ENCODE peak calls at places on chromosomes 12 and 14, in ten cellular contexts. E is H9, S is neural crest cell, U is foreskin fibroblast, J is kidney, B is omental fat pad, X is lower leg skin, M is GM12865, R is fibroblast of pulmonary artery, V is bronchial epithelial cell. D is an unnamed sample.

GRCh38 chr14:64580451-64580850 is 30.7 kb downstream of the PPP1R36 start:
- DNase-seq in E (no peak), S (no peak), U (peak), J (no peak), B (no peak), X (no peak), M (no peak), R (no peak), V (no peak), D (no peak)

GRCh38 chr12:29168000-29168399 is 18.9 kb downstream of the FAR2 start:
- DNase-seq in E (no peak), S (no peak), U (no peak), J (no peak), B (no peak), X (no peak), M (no peak), R (no peak), V (no peak), D (no peak)

GRCh38 chr14:77000340-77001235 is 27.9 kb downstream of the IRF2BPL start:
- DNase-seq in E (no peak), S (no peak), U (peak), J (no peak), B (no peak), X (no peak), M (peak), R (peak), V (no peak), D (no peak)

GRCh38 chr12:124904306-124905098 is 9.9 kb downstream of the UBC start:
- DNase-seq in E (peak), S (peak), U (peak), J (peak), B (peak), X (peak), M (peak), R (peak), V (peak), D (no peak)

GRCh38 chr12:107404981-107405380 is 280.6 kb upstream of the PWP1 start:
- DNase-seq in E (peak), S (no peak), U (no peak), J (no peak), B (no peak), X (no peak), M (peak), R (peak), V (peak), D (peak)

GRCh38 chr14:74792249-74793039 is 29.3 kb downstream of the YLPM1 start:
- DNase-seq in E (no peak), S (no peak), U (no peak), J (no peak), B (no peak), X (no peak), M (peak), R (peak), V (no peak), D (no peak)

GRCh38 chr12:6764011-6764828 is 1.9 kb upstream of the PTMS start:
- DNase-seq in E (peak), S (peak), U (peak), J (peak), B (peak), X (peak), M (peak), R (peak), V (peak), D (peak)

GRCh38 chr12:5796171-5797091 is 148.6 kb downstream of the ANO2 start:
- DNase-seq in E (peak), S (peak), U (no peak), J (no peak), B (no peak), X (no peak), M (peak), R (peak), V (no peak), D (peak)

GRCh38 chr14:101019974-101020710 is 116.6 kb upstream of the RTL1 start:
- DNase-seq in E (peak), S (no peak), U (no peak), J (peak), B (peak), X (peak), M (no peak), R (no peak), V (no peak), D (no peak)

GRCh38 chr14:49550284-49551184 is 35.6 kb downstream of the RPS29 start:
- DNase-seq in E (no peak), S (no peak), U (no peak), J (no peak), B (no peak), X (no peak), M (no peak), R (peak), V (peak), D (no peak)

GRCh38 chr12:95997911-95998510 is 1.9 kb upstream of the HAL start:
- DNase-seq in E (no peak), S (no peak), U (no peak), J (no peak), B (no peak), X (no peak), M (no peak), R (no peak), V (peak), D (no peak)

GRCh38 chr14:63492391-63492790 is 50.8 kb downstream of the PPP2R5E start:
- DNase-seq in E (no peak), S (no peak), U (peak), J (no peak), B (no peak), X (no peak), M (no peak), R (peak), V (peak), D (no peak)

GRCh38 chr12:132423251-132424117 is 66.5 kb upstream of the FBRSL1 start:
- DNase-seq in E (no peak), S (peak), U (no peak), J (no peak), B (no peak), X (no peak), M (no peak), R (no peak), V (no peak), D (no peak)

GRCh38 chr12:122368361-122369073 is 54.0 kb downstream of the CLIP1 start:
- DNase-seq in E (no peak), S (no peak), U (peak), J (no peak), B (no peak), X (peak), M (no peak), R (peak), V (peak), D (no peak)

GRCh38 chr14:99309220-99309766 is 37.3 kb upstream of the BCL11B start:
- DNase-seq in E (no peak), S (no peak), U (no peak), J (no peak), B (no peak), X (peak), M (no peak), R (no peak), V (no peak), D (no peak)

GRCh38 chr12:116389990-116390655 is 112.6 kb upstream of the MED13L start:
- DNase-seq in E (no peak), S (no peak), U (peak), J (no peak), B (no peak), X (no peak), M (no peak), R (peak), V (peak), D (no peak)

GRCh38 chr12:11749943-11750690 is 100.6 kb downstream of the ETV6 start:
- DNase-seq in E (no peak), S (no peak), U (no peak), J (no peak), B (no peak), X (no peak), M (peak), R (no peak), V (no peak), D (peak)

GRCh38 chr12:131067993-131068942 is 114.6 kb downstream of the ADGRD1 start:
- DNase-seq in E (peak), S (no peak), U (no peak), J (peak), B (no peak), X (peak), M (no peak), R (no peak), V (no peak), D (no peak)

GRCh38 chr14:98958048-98959031 is 313.7 kb downstream of the BCL11B start:
- DNase-seq in E (peak), S (no peak), U (no peak), J (no peak), B (no peak), X (peak), M (no peak), R (no peak), V (no peak), D (no peak)

GRCh38 chr14:54722791-54723432 is 156.0 kb downstream of the SAMD4A start:
- DNase-seq in E (no peak), S (no peak), U (no peak), J (no peak), B (no peak), X (no peak), M (peak), R (peak), V (peak), D (peak)

GRCh38 chr14:50173891-50174290 is 57.5 kb downstream of the SOS2 start:
- DNase-seq in E (no peak), S (no peak), U (peak), J (no peak), B (no peak), X (no peak), M (no peak), R (no peak), V (peak), D (no peak)

GRCh38 chr12:77124767-77125166 is 59.4 kb upstream of the E2F7 start:
- DNase-seq in E (no peak), S (no peak), U (peak), J (no peak), B (no peak), X (no peak), M (peak), R (no peak), V (peak), D (no peak)

GRCh38 chr12:126083931-126084330 is 1018.7 kb downstream of the AACS start:
- DNase-seq in E (no peak), S (no peak), U (no peak), J (no peak), B (no peak), X (no peak), M (no peak), R (no peak), V (no peak), D (no peak)

GRCh38 chr14:37559386-37559785 is 35.7 kb downstream of the FOXA1 start:
- DNase-seq in E (no peak), S (no peak), U (no peak), J (no peak), B (no peak), X (no peak), M (no peak), R (peak), V (peak), D (no peak)

GRCh38 chr12:98416845-98417244 is 98.5 kb upstream of the TMPO start:
- DNase-seq in E (no peak), S (no peak), U (no peak), J (no peak), B (no peak), X (no peak), M (peak), R (peak), V (peak), D (no peak)

GRCh38 chr14:54503476-54503875 is 6.2 kb upstream of the CGRRF1 start:
- DNase-seq in E (no peak), S (no peak), U (peak), J (no peak), B (no peak), X (no peak), M (no peak), R (peak), V (peak), D (no peak)

GRCh38 chr12:3447318-3447717 is 43.7 kb upstream of the PRMT8 start:
- DNase-seq in E (no peak), S (no peak), U (no peak), J (no peak), B (no peak), X (no peak), M (no peak), R (no peak), V (no peak), D (no peak)

GRCh38 chr14:24058951-24059475 is 7.2 kb downstream of the CARMIL3 start:
- DNase-seq in E (peak), S (no peak), U (no peak), J (peak), B (no peak), X (no peak), M (no peak), R (no peak), V (no peak), D (no peak)

GRCh38 chr12:104138747-104139186 is 757 bp upstream of the NFYB start:
- DNase-seq in E (peak), S (no peak), U (no peak), J (no peak), B (no peak), X (peak), M (peak), R (no peak), V (no peak), D (no peak)

GRCh38 chr14:77459072-77459723 is 1.3 kb downstream of the AHSA1 start:
- DNase-seq in E (peak), S (peak), U (peak), J (no peak), B (peak), X (no peak), M (peak), R (peak), V (peak), D (peak)

GRCh38 chr14:22533739-22534359 is 55.2 kb downstream of the DAD1 start:
- DNase-seq in E (no peak), S (no peak), U (no peak), J (no peak), B (no peak), X (no peak), M (no peak), R (no peak), V (no peak), D (no peak)

GRCh38 chr12:39272934-39273770 is 169.8 kb downstream of the KIF21A start:
- DNase-seq in E (no peak), S (peak), U (peak), J (no peak), B (no peak), X (no peak), M (peak), R (peak), V (peak), D (no peak)

DNA sequence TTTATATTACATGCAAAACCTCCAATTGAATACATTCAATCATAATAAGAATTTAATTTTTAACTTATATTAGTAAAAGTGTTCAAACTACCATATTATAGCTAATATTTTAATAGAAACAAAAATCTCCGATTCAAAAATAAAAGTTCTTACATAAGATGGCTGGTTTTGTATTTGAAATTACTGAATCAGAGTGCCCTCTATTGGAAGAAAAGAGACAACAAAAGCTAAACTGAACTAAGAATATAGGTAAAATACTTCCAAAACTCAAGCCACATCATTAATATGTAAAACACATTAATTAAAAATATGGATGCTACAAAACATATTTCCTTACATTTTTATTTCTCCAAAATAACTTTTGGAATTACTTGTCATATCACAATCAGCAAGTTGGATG is 120.3 kb downstream of the GARIN6 start:
- DNase-seq in E (no peak), S (no peak), U (no peak), J (no peak), B (no peak), X (no peak), M (peak), R (peak), V (peak), D (peak)
- TF ChIP-seq CTCF in E (peak), S (peak), U (peak), J (peak), B (no peak), X (no peak), M (peak), R (peak), V (peak), D (peak)

GRCh38 chr12:109255377-109255776 is 53.7 kb downstream of the FOXN4 start:
- DNase-seq in E (no peak), S (no peak), U (peak), J (no peak), B (no peak), X (no peak), M (peak), R (peak), V (no peak), D (no peak)
- TF ChIP-seq CTCF in E (peak), S (peak), U (peak), J (no peak), B (no peak), X (no peak), M (no peak), R (peak), V (peak), D (no peak)

DNA sequence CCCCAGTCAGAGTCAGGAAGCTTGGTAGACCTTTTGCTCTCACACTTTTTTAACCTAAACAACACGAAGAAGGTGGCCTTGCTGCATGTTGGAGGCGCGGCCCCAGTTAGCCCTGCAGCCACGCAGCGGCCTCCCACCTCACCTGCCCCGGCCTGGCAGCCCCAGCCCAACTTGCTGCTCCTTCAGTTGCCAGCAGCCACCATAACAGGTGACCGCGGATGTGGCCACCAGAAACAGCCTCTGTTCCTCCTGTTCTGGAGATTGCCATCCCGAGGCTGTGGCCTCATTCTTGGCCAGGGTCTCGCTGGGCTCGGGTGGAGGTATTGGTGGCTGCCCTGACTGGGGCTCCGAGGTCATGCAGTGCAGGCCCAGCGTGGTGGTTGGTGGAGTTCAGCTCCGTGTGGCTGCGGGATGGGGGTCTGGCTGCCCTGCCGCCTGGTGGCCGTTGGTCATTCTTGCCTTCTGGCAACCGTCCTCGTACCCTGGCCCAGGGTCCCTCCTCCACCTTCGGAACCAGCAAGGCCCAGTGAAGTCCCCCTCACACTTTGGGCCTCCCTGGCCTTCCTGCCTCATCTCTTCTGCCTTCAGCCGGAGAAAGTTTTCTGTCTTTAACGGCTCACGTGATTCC is 20.7 kb upstream of the TEX22 start:
- DNase-seq in E (peak), S (no peak), U (no peak), J (no peak), B (no peak), X (no peak), M (no peak), R (no peak), V (no peak), D (no peak)
- TF ChIP-seq CTCF in E (peak), S (no peak), U (no peak), J (no peak), B (no peak), X (no peak), M (no peak), R (no peak), V (no peak), D (no peak)

GRCh38 chr12:13044002-13044858 is at the start of gene FAM234B:
- DNase-seq in E (peak), S (peak), U (peak), J (peak), B (peak), X (peak), M (peak), R (peak), V (peak), D (peak)
- TF ChIP-seq CTCF in E (peak), S (peak), U (no peak), J (no peak), B (no peak), X (no peak), M (no peak), R (no peak), V (peak), D (peak)

DNA sequence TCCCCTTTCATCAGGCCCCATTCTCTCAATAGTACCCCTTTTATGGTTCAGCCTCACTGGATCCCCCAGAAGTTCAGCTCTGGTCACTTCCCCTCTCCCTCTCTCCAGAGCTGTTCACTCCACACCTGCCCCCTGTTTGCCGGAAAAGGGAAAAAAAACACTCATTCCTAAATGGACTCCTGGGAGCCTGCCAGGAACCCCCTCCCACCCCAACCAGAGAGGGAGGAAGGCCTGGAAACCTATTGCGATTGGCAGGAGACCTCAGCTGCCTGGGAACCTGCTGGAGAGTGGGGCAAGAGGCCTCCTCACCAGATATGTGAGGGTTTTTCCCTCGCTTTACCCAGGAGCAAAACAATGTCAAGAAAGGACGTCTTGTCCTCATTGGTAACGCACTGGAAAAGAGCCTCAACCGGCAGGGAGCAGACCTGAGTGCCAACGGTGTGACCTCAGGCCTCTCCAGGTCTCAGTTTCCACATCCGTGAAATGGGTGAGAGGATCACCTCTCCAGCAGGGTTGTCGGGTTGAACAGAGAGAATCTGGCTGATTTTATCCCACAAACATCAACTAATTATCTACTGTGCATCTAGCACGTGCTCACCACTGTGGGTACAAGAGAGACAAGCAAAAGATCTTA is 4.6 kb downstream of the DTX1 start:
- DNase-seq in E (peak), S (no peak), U (no peak), J (no peak), B (no peak), X (no peak), M (no peak), R (no peak), V (no peak), D (no peak)
- TF ChIP-seq CTCF in E (no peak), S (no peak), U (no peak), J (no peak), B (no peak), X (no peak), M (no peak), R (no peak), V (no peak), D (no peak)

DNA sequence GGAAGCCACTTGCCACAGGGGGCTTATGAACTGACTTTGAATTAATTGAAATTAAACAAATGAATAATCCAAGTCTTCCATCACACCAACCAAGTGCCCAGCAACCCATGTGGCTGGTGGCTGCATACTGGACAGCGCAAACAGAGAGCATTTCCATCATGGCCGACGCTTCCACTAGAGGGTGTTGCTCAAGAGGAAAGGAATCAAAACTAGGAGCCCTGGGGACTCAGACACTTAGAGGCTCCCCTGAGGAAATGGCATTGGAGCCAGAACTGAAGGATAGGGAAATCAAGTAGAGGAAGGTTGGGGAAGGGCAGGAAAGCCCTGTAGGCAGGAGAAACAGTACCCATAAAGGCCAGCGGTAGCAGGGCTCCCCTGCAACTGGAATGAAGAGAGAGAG is 50.6 kb upstream of the NUAK1 start:
- DNase-seq in E (no peak), S (no peak), U (no peak), J (no peak), B (no peak), X (no peak), M (no peak), R (no peak), V (no peak), D (no peak)
- TF ChIP-seq CTCF in E (peak), S (no peak), U (no peak), J (no peak), B (no peak), X (no peak), M (no peak), R (no peak), V (no peak), D (no peak)

GRCh38 chr12:58026421-58026820 is 85.1 kb downstream of the ATP23 start:
- DNase-seq in E (no peak), S (no peak), U (no peak), J (no peak), B (no peak), X (no peak), M (no peak), R (no peak), V (no peak), D (no peak)

GRCh38 chr12:58029260-58029659 is 87.9 kb downstream of the ATP23 start:
- DNase-seq in E (no peak), S (no peak), U (no peak), J (no peak), B (no peak), X (no peak), M (no peak), R (no peak), V (peak), D (no peak)

GRCh38 chr12:58030566-58031279 is 89.4 kb downstream of the ATP23 start:
- DNase-seq in E (no peak), S (no peak), U (peak), J (no peak), B (no peak), X (no peak), M (no peak), R (no peak), V (peak), D (no peak)

GRCh38 chr12:58026892-58027891 is 85.8 kb downstream of the ATP23 start:
- DNase-seq in E (no peak), S (no peak), U (no peak), J (no peak), B (no peak), X (no peak), M (no peak), R (peak), V (no peak), D (no peak)

GRCh38 chr12:58028294-58028693 is 86.9 kb downstream of the ATP23 start:
- DNase-seq in E (no peak), S (no peak), U (no peak), J (no peak), B (no peak), X (no peak), M (no peak), R (no peak), V (peak), D (no peak)
- TF ChIP-seq CTCF in E (no peak), S (no peak), U (no peak), J (no peak), B (no peak), X (no peak), M (no peak), R (no peak), V (no peak), D (no peak)